ENCODE peak calls at places on chromosomes 2 and 18, in four cellular contexts. T is K562, C is WTC11, L is HepG2. Z is an unnamed sample.

GRCh38 chr2:232584238-232584637 is 33.7 kb downstream of the EIF4E2 start:
- DNase-seq in L (no peak), T (no peak), C (no peak), Z (no peak)

GRCh38 chr2:144412727-144413126 is 107.2 kb downstream of the ZEB2 start:
- DNase-seq in T (no peak), L (no peak), C (no peak), Z (no peak)

GRCh38 chr2:99488587-99488998 is 1.2 kb downstream of the REV1 start:
- DNase-seq in L (peak), C (no peak), T (no peak), Z (no peak)

GRCh38 chr2:174788291-174788929 is 24.1 kb upstream of the CHRNA1 start:
- DNase-seq in L (no peak), C (peak), T (peak), Z (no peak)

GRCh38 chr2:151097118-151097517 is 164.5 kb downstream of the RBM43 start:
- DNase-seq in C (no peak), L (no peak), T (no peak), Z (no peak)

GRCh38 chr18:51153659-51154371 is 43.7 kb downstream of the MEX3C start:
- DNase-seq in L (no peak), T (no peak), C (no peak), Z (no peak)

GRCh38 chr2:218622606-218623238 is 15.0 kb downstream of the PLCD4 start:
- DNase-seq in T (no peak), C (no peak), L (no peak), Z (no peak)

GRCh38 chr2:33457588-33458247 is 18.7 kb upstream of the RASGRP3 start:
- DNase-seq in L (no peak), C (no peak), T (no peak), Z (no peak)

GRCh38 chr2:75559633-75560021 is 1.1 kb downstream of the EVA1A start:
- DNase-seq in C (no peak), T (no peak), L (no peak), Z (no peak)

GRCh38 chr2:237327191-237327590 is 86.8 kb downstream of the COL6A3 start:
- DNase-seq in C (no peak), T (no peak), L (no peak), Z (no peak)

GRCh38 chr2:213202006-213202405 is 50.6 kb upstream of the IKZF2 start:
- DNase-seq in C (no peak), L (no peak), T (no peak), Z (no peak)

GRCh38 chr2:231123362-231123898 is 1.4 kb downstream of the HTR2B start:
- DNase-seq in L (peak), T (no peak), C (no peak), Z (no peak)

GRCh38 chr2:28348149-28348567 is 44.5 kb upstream of the FOSL2 start:
- DNase-seq in L (no peak), T (no peak), C (no peak), Z (no peak)

GRCh38 chr18:70423988-70424387 is 135.1 kb downstream of the SOCS6 start:
- DNase-seq in L (no peak), T (no peak), C (no peak), Z (no peak)

GRCh38 chr2:80073134-80073561 is 231.4 kb downstream of the LRRTM1 start:
- DNase-seq in L (peak), T (peak), C (peak), Z (peak)

GRCh38 chr2:162196611-162197010 is 44.6 kb upstream of the GCG start:
- DNase-seq in L (no peak), C (no peak), T (no peak), Z (no peak)

GRCh38 chr2:55862269-55862668 is 61.3 kb downstream of the EFEMP1 start:
- DNase-seq in T (no peak), L (no peak), C (no peak), Z (peak)

GRCh38 chr2:37796481-37796880 is 125.0 kb upstream of the CDC42EP3 start:
- DNase-seq in C (no peak), L (no peak), T (no peak), Z (no peak)

GRCh38 chr2:138187221-138187620 is 222.9 kb downstream of the HNMT start:
- DNase-seq in C (no peak), L (no peak), T (no peak), Z (no peak)

GRCh38 chr2:12099374-12099773 is 352.9 kb downstream of the LPIN1 start:
- DNase-seq in T (no peak), C (no peak), L (no peak), Z (no peak)

GRCh38 chr2:179917272-179917671 is 55.9 kb upstream of the ZNF385B start:
- DNase-seq in T (no peak), C (no peak), L (peak), Z (no peak)

GRCh38 chr2:24365051-24365450 is 4.7 kb upstream of the ITSN2 start:
- DNase-seq in L (no peak), T (peak), C (no peak), Z (peak)

GRCh38 chr2:196991061-196991460 is 64.6 kb upstream of the PGAP1 start:
- DNase-seq in T (no peak), L (no peak), C (no peak), Z (no peak)

GRCh38 chr2:141142025-141142424 is 988.8 kb downstream of the LRP1B start:
- DNase-seq in T (no peak), L (no peak), C (no peak), Z (no peak)

GRCh38 chr2:206443735-206444527 is 599 bp downstream of the ADAM23 start:
- DNase-seq in L (no peak), T (peak), C (peak), Z (peak)

GRCh38 chr2:231932711-231932970 is 6.4 kb upstream of the NPPC start:
- DNase-seq in T (no peak), L (no peak), C (no peak), Z (no peak)

GRCh38 chr18:13003466-13003896 is 12.3 kb downstream of the CEP192 start:
- DNase-seq in L (peak), T (peak), C (peak), Z (peak)

GRCh38 chr2:221203846-221204245 is 368.3 kb downstream of the EPHA4 start:
- DNase-seq in C (no peak), T (no peak), L (no peak), Z (no peak)

GRCh38 chr18:32160547-32160946 is 29.3 kb upstream of the MEP1B start:
- DNase-seq in L (peak), C (no peak), T (no peak), Z (no peak)

GRCh38 chr2:197708331-197708730 is 3.2 kb downstream of the MARS2 start:
- DNase-seq in T (no peak), C (no peak), L (peak), Z (no peak)

GRCh38 chr2:229927817-229928321 is 5.6 kb downstream of the FBXO36 start:
- DNase-seq in L (no peak), T (no peak), C (no peak), Z (no peak)

GRCh38 chr2:229931241-229931640 is 8.9 kb downstream of the FBXO36 start:
- DNase-seq in C (no peak), L (no peak), T (no peak), Z (no peak)

DNA sequence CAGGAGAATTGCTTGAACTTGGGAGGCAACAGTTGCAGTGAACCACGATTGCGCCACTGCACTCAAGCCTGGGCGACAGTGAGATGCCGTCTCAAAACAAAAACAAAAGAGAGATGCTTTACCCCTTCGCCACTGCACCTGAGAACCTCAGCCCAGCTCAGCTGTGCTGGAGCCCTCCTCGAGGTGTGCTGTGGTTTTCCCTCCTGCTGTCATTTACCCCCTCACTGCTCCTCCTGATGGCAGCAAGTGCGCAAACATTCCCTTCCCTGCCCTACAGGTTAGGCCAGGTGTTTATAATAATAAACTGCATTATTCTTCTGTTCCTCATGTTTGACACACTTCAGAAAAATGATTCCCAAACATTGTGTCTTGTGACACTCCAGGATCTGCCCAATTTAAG is 8.4 kb downstream of the FBXO36 start:
- DNase-seq in T (no peak), C (no peak), L (no peak), Z (no peak)
- TF ChIP-seq HMGXB4 in T (no peak), C (no peak), L (no peak), Z (no peak)

GRCh38 chr2:62200868-62201267 is 5.0 kb downstream of the B3GNT2 start:
- DNase-seq in T (no peak), C (no peak), L (no peak), Z (no peak)

GRCh38 chr2:62203459-62203858 is 7.5 kb downstream of the B3GNT2 start:
- DNase-seq in T (no peak), C (no peak), L (no peak), Z (no peak)

GRCh38 chr2:62202729-62203128 is 6.8 kb downstream of the B3GNT2 start:
- DNase-seq in L (no peak), C (no peak), T (no peak), Z (no peak)

GRCh38 chr2:62201307-62201706 is 5.4 kb downstream of the B3GNT2 start:
- DNase-seq in L (no peak), C (no peak), T (no peak), Z (no peak)

DNA sequence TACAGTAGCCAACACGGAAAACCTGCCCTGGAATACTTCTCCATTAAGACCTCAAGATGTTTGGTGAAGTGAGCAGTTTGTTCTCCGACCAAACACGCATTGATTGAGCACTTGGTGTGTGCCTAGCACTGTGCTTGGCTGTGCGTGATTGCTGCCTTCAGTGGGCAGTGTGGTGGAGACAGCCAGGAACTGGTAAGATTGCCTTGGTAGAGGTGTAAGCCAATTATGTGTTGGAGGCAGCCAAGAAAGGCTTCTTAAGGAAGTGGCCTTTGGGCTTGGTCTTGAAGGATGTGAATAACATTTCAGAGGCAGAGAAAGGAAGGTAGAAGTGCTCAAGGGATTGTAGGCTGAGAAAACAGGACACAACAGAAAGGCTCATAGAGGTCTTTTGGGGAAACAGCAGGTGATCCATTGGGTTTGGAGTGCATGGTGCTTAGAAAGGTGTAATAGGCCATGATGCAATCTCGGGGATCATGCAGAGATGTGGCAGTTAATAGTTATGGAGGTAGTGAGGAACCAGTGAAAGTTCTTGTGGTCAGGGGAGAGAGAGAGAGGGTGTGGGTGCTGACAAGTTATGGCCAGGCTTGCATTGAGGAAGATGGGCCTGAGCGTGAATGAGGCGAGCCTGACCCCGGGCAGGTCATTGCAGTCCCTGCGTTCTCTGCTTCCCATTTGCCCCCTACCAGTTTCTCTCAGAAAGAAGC is 6.3 kb downstream of the B3GNT2 start:
- DNase-seq in L (no peak), T (no peak), C (no peak), Z (no peak)
- TF ChIP-seq HMGXB4 in L (no peak), T (no peak), C (no peak), Z (no peak)

DNA sequence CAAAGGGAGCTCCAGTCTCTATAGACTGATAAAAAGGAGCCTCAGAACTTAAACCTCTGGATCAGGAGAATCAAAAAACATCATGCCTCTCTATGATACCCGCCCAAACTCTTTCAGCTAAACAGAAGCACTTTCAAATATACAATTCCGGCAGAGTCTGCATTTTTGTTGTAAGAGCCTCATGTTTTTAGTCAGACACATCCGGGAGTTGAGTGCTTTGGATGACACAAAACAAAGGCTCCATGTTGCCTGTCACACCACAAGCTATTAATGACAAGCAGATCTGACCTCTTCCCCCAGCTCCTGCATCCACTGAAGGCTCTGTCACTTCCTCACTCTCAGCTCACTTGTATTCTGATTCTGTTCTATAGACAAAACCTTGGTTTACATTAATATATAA is 33.2 kb downstream of the SLC38A11 start:
- DNase-seq in T (no peak), L (no peak), C (no peak), Z (no peak)
- TF ChIP-seq HMGXB4 in T (no peak), L (no peak), C (no peak), Z (no peak)

GRCh38 chr2:8754056-8754790 is 72.4 kb downstream of the ID2 start:
- DNase-seq in C (no peak), T (no peak), L (no peak), Z (no peak)
- TF ChIP-seq HMGXB4 in C (no peak), T (no peak), L (no peak), Z (no peak)

GRCh38 chr2:61145990-61146389 is 16.0 kb upstream of the C2orf74 start:
- DNase-seq in T (no peak), C (no peak), L (no peak), Z (no peak)

GRCh38 chr2:61149074-61149473 is 12.9 kb upstream of the C2orf74 start:
- DNase-seq in C (no peak), T (no peak), L (no peak), Z (no peak)

DNA sequence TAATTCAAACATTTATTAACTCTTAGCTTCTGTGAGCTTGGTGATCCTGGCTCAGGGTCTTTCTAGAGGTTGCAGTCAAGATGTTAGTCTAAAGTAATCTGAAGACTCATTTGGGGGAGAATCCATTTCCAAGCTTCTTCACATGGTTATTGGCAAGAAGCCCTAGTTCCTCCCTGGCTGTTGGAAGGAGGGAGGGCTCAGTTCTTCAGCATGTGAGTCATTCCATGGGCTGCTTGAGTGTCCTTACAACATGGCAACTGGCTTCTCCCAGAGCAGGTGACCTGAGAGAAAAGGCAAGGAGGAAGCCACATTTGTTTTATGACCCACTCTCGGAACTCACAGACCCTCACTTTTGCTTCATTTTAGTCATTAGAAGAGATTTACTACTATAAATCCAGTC is 10.6 kb upstream of the C2orf74 start:
- DNase-seq in C (no peak), L (no peak), T (no peak), Z (peak)
- TF ChIP-seq HMGXB4 in C (no peak), L (no peak), T (no peak), Z (no peak)

GRCh38 chr18:42931501-42931900 is 184.0 kb downstream of the RIT2 start:
- DNase-seq in T (no peak), L (no peak), C (no peak), Z (no peak)
- TF ChIP-seq HMGXB4 in T (no peak), L (no peak), C (no peak), Z (no peak)

DNA sequence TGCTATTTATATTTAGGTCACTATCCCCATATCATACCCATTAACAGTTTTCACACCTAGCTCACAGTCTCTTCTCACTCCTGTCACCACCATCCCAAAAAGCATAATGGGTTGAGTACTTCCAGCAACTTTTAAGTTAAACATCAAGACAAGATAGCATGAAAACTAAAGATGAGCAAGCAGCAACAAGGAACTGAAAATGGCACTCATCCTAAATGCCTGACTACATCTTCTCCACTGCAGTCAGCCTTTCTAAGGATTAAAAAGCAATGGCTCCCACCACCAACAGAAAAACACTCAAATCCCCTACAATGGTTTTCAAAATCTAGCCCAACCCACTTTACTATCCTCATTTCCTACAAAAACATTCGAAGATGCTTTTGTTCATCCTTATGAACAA is 38.2 kb downstream of the CUL3 start:
- DNase-seq in C (no peak), L (no peak), T (no peak), Z (no peak)
- TF ChIP-seq HMGXB4 in C (no peak), L (no peak), T (no peak), Z (no peak)

DNA sequence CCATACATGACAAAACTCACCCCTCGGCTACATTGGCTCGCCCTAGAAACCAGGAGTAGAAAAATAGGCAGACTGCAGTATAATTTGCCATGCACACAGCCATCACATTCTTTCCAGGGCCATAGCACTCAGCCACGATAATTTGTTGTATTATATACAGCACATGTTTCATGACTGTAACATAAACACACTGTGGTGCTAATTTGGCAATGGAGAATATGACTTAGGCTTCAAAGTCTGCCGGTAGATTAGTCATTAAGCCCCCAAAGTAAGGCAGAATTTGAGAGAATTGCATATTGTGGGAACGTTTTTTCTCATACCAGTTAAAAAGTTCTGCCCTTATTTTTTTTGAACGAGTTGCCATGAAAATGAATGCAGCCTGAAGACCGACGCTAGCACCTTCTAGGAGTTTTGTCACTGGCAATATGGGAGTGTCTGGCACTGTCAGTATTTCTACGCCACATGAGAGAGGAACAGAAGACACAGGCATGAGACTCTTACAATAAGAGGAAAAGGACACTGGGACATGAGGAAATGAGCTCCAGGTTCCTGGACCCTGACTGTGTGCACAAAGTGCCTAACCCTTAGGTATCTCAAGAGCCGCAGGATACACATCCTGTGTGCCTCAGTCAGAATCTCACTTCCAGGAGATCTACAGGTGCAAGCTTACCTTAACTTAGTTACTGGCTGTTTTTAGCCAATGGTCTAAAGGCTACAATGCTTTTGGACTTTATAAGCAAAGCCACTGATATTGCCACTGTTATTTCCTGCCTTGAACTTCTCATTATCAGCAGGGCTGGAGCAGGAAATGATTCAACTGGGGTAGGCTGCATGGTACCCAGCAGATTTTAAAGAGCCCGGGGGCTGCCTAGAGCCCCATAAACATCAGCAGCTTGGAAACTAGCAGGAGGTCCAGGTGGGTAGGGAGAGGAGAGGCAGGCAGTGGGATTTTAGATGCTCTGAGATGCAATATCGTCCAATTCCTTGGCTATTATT is 254.5 kb downstream of the ZNF521 start:
- DNase-seq in L (no peak), C (no peak), T (no peak), Z (no peak)
- TF ChIP-seq HMGXB4 in L (no peak), C (no peak), T (no peak), Z (no peak)